ENCODE peak calls at places on chromosomes 6 and 20, in nine cellular contexts. U is fibroblast of mammary gland, W is H54, S is B cell, M is Ammon's horn, B is HS-27A, I is progenitor cell of endocrine pancreas, J is iPS-NIHi11, L is amniotic stem cell. N is an unnamed sample.

GRCh38 chr6:90139272-90139817 is 157.3 kb downstream of the BACH2 start:
- DNase-seq in S (no peak), B (no peak), L (no peak), I (no peak), J (no peak), M (no peak), W (no peak), U (no peak), N (no peak)

GRCh38 chr20:43983359-43983758 is 68.7 kb downstream of the TOX2 start:
- DNase-seq in B (no peak), M (no peak), J (no peak), W (no peak), U (no peak), L (no peak), I (no peak), S (no peak), N (peak; percentile 37)

GRCh38 chr6:34560366-34561226 is 4.5 kb upstream of the SPDEF start:
- DNase-seq in L (no peak), M (no peak), S (no peak), I (no peak), B (no peak), J (no peak), W (no peak), U (peak; percentile 43), N (peak; percentile 97)

GRCh38 chr6:131717815-131718214 is 7.0 kb upstream of the CTAGE9 start:
- DNase-seq in U (no peak), J (no peak), W (no peak), I (no peak), B (no peak), S (no peak), L (no peak), M (no peak), N (no peak)

GRCh38 chr6:89221971-89222887 is 5.1 kb upstream of the GABRR1 start:
- DNase-seq in I (no peak), B (no peak), J (no peak), U (peak; percentile 64), S (no peak), M (no peak), L (no peak), W (no peak), N (peak; percentile 27)

GRCh38 chr6:16450821-16451220 is 212.4 kb downstream of the GMPR start:
- DNase-seq in J (no peak), M (no peak), I (no peak), W (peak; percentile 38), B (peak; percentile 64), U (peak; percentile 56), L (no peak), S (no peak), N (no peak)

GRCh38 chr6:82000551-82000950 is 247.0 kb downstream of the IBTK start:
- DNase-seq in W (no peak), I (no peak), M (no peak), S (no peak), L (no peak), J (no peak), B (no peak), U (no peak), N (no peak)

GRCh38 chr6:162271922-162272321 is 455.6 kb downstream of the PRKN start:
- DNase-seq in I (no peak), M (no peak), B (no peak), L (no peak), U (no peak), W (no peak), S (no peak), J (peak; percentile 27), N (no peak)

GRCh38 chr6:22470454-22471368 is 98.7 kb upstream of the HDGFL1 start:
- DNase-seq in J (peak; percentile 27), B (peak; percentile 27), I (no peak), M (no peak), S (no peak), U (peak; percentile 65), W (no peak), L (no peak), N (peak; percentile 69)

GRCh38 chr6:134539865-134540323 is 222.0 kb upstream of the SGK1 start:
- DNase-seq in M (peak; percentile 76), I (no peak), S (no peak), W (no peak), B (no peak), J (no peak), L (no peak), U (no peak), N (peak; percentile 81)